ENCODE peak calls at places on chromosomes 11 and 22, in five cellular contexts. H, E, N, Y and P are unnamed samples.

GRCh38 chr11:30377347-30377746 is 54.4 kb downstream of the ARL14EP start:
- DNase-seq in H (no peak), E (no peak), N (no peak), Y (no peak), P (no peak)

GRCh38 chr11:19511413-19512183 is 201.0 kb upstream of the NAV2 start:
- DNase-seq in H (peak), E (peak), N (no peak), Y (no peak), P (no peak)

GRCh38 chr22:45615364-45615763 is 56.3 kb upstream of the ATXN10 start:
- DNase-seq in H (no peak), E (no peak), N (no peak), Y (no peak), P (no peak)

GRCh38 chr11:42870480-42870879 is 441.3 kb upstream of the API5 start:
- DNase-seq in H (no peak), E (no peak), N (no peak), Y (no peak), P (no peak)

GRCh38 chr22:19687561-19688300 is 26.6 kb upstream of the SEPTIN5 start:
- DNase-seq in H (no peak), E (no peak), N (peak), Y (no peak), P (no peak)

GRCh38 chr22:23384451-23384850 is 195.6 kb downstream of the IGLL1 start:
- DNase-seq in H (no peak), E (no peak), N (no peak), Y (no peak), P (no peak)

GRCh38 chr11:75272391-75272790 is 31.8 kb downstream of the TPBGL start:
- DNase-seq in H (no peak), E (peak), N (peak), Y (no peak), P (no peak)

GRCh38 chr22:46674367-46674781 is 54.2 kb downstream of the GRAMD4 start:
- DNase-seq in H (peak), E (peak), N (no peak), Y (no peak), P (no peak)

GRCh38 chr11:45155058-45155551 is 8.7 kb downstream of the PRDM11 start:
- DNase-seq in H (peak), E (no peak), N (no peak), Y (no peak), P (no peak)

GRCh38 chr22:27881404-27881803 is 37.7 kb downstream of the PITPNB start:
- DNase-seq in H (peak), E (peak), N (peak), Y (no peak), P (no peak)

GRCh38 chr11:1422981-1423380 is 33.2 kb downstream of the BRSK2 start:
- DNase-seq in H (no peak), E (no peak), N (no peak), Y (no peak), P (no peak)

GRCh38 chr22:34776827-34777226 is 289.1 kb upstream of the ISX start:
- DNase-seq in H (no peak), E (no peak), N (no peak), Y (no peak), P (no peak)

GRCh38 chr22:28976588-28976987 is 85.0 kb downstream of the C22orf31 start:
- DNase-seq in H (no peak), E (no peak), N (no peak), Y (no peak), P (no peak)

GRCh38 chr11:65917434-65918210 is 1.2 kb downstream of the C11orf68 start:
- DNase-seq in H (no peak), E (peak), N (peak), Y (no peak), P (no peak)

GRCh38 chr22:38943181-38943580 is 14.2 kb upstream of the APOBEC3A start:
- DNase-seq in H (peak), E (no peak), N (no peak), Y (no peak), P (no peak)

GRCh38 chr11:66857234-66857926 is 516 bp downstream of the LRFN4 start:
- DNase-seq in H (no peak), E (no peak), N (no peak), Y (peak), P (no peak)

GRCh38 chr11:120774591-120775386 is 249.1 kb upstream of the TBCEL start:
- DNase-seq in H (no peak), E (no peak), N (no peak), Y (no peak), P (no peak)

GRCh38 chr22:30865656-30866055 is 102.9 kb downstream of the MORC2 start:
- DNase-seq in H (no peak), E (no peak), N (no peak), Y (no peak), P (no peak)

GRCh38 chr22:44909241-44909640 is 100.6 kb downstream of the PHF21B start:
- DNase-seq in H (no peak), E (no peak), N (no peak), Y (no peak), P (no peak)

GRCh38 chr11:1553808-1554594 is 18.1 kb downstream of the DUSP8 start:
- DNase-seq in H (peak), E (no peak), N (no peak), Y (no peak), P (no peak)

GRCh38 chr11:115741376-115741775 is 237.2 kb upstream of the CADM1 start:
- DNase-seq in H (no peak), E (no peak), N (no peak), Y (no peak), P (no peak)

GRCh38 chr11:71489311-71490043 is 36.5 kb downstream of the NADSYN1 start:
- DNase-seq in H (peak), E (no peak), N (peak), Y (peak), P (no peak)

GRCh38 chr11:61297741-61298140 is 2.6 kb upstream of the VWCE start:
- DNase-seq in H (no peak), E (peak), N (peak), Y (no peak), P (no peak)

GRCh38 chr22:50074551-50075042 is 10.6 kb downstream of the MLC1 start:
- DNase-seq in H (peak), E (no peak), N (no peak), Y (no peak), P (no peak)

GRCh38 chr11:41449483-41450050 is 9.9 kb downstream of the LRRC4C start:
- DNase-seq in H (no peak), E (no peak), N (no peak), Y (no peak), P (no peak)

GRCh38 chr11:41446566-41446965 is 12.9 kb downstream of the LRRC4C start:
- DNase-seq in H (no peak), E (no peak), N (no peak), Y (no peak), P (no peak)

GRCh38 chr11:41451011-41451410 is 8.4 kb downstream of the LRRC4C start:
- DNase-seq in H (no peak), E (no peak), N (no peak), Y (no peak), P (no peak)

GRCh38 chr11:41446107-41446506 is 13.3 kb downstream of the LRRC4C start:
- DNase-seq in H (no peak), E (no peak), N (no peak), Y (no peak), P (no peak)
- TF ChIP-seq POLR2A in H (no peak), E (no peak), N (no peak), Y (no peak), P (no peak)

GRCh38 chr11:122509091-122509490 is 146.4 kb upstream of the UBASH3B start:
- DNase-seq in H (no peak), E (no peak), N (no peak), Y (no peak), P (no peak)

GRCh38 chr11:122509899-122510298 is 145.6 kb upstream of the UBASH3B start:
- DNase-seq in H (no peak), E (no peak), N (no peak), Y (no peak), P (no peak)

GRCh38 chr11:122505304-122506006 is 150.1 kb upstream of the UBASH3B start:
- DNase-seq in H (peak), E (peak), N (peak), Y (peak), P (peak)
- TF ChIP-seq POLR2A in H (no peak), E (no peak), N (no peak), Y (no peak), P (no peak)

DNA sequence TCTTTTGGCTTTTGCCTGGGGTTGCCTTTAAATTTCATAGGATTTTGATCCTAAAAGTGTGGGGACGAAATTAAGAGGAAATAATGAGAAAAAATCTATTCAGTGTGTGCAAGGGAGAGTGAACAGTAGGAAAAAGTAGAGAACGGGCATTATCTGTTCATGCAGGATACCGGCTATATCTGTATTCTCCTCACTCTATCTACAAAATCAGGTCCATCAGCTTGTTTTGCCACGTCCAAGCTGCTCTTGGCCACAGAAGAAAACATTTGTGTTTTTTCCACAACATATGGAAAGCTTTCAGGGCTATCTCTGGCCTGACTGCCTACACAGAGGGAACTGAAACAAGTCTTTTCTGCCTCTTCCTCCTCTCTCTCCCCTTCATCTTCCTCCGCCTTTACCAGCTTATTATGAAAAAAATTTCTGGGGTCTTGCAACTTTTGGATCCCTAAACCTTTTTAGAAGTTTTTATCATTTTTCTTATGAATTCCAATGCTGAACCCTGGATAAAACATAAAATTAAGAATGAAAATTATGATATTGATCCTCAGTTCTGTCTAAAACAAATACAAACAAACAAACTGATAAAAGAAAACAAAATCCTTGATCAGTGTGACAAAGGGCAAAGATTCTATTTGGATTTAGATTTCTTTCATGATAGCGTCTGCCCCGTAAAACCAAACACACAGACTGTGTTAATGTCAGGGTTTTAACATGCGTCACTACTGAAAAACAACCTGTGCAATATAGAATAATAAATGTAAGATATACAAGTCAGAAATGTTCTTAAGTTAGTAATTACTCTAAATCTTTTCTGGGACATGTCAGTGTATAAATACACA is 219.7 kb downstream of the CNTN5 start:
- DNase-seq in H (no peak), E (no peak), N (no peak), Y (peak), P (no peak)
- TF ChIP-seq POLR2A in H (no peak), E (no peak), N (no peak), Y (no peak), P (no peak)

GRCh38 chr22:42533638-42533977 is 14.0 kb upstream of the RRP7A start:
- DNase-seq in H (no peak), E (no peak), N (no peak), Y (no peak), P (no peak)
- TF ChIP-seq POLR2A in H (no peak), E (no peak), N (no peak), Y (no peak), P (no peak)

DNA sequence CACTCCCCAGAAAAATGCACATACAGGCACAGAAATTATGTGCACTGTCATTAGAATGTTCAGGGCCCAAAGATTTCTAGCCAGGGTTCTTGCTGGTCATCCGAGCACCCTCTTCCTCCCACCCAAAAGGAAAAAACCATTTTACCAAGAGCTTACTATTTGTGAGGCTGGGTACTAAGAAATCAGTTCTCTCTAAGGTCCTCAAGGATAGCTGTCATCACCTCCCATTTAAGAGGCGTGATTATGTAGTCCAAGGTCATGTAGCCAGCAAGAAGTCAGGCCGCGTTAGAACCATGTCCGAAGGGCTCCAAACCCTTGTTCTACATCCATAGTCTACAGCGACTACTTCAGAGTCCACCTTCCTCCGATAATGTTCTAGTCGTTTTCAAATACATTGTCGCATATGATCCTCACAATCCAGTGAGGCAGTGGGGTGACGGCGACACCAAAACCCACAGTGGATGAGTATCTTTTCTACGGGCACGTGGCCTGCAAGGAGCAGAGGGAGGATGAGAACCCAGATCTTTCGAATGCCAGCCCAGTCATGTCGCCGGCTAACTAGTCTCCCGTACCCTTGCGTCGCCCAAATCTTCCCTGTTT is 634 bp downstream of the TIMM8B start:
- DNase-seq in H (no peak), E (peak), N (peak), Y (peak), P (peak)
- TF ChIP-seq POLR2A in H (no peak), E (no peak), N (no peak), Y (no peak), P (no peak)